ENCODE peak calls at places on chromosomes 13 and 19, in ten cellular contexts. X is COR-L47; M is GM13976; B is bronchial epithelial cell; E is M059J; F is left ventricle myocardium inferior; H is activated B cell treated with CpG ODN at 0.5 μM for 24 hours; L is activated T-cell treated with anti-CD3 and anti-CD28 coated beads for 4 hours; P is ELR; D is stimulated activated effector memory CD8-positive, alpha-beta T cell treated with anti-CD3 and anti-CD28 coated beads, Interleukin-12 subunit alpha, Interleukin-12 subunit beta, amount 100 ng/mL, for 72 hours. J is an unnamed sample.

GRCh38 chr13:111270765-111271164 is 49.7 kb upstream of the TEX29 start:
- DNase-seq in D (no peak), M (no peak), B (peak), E (no peak), X (no peak), F (no peak), H (no peak), L (no peak), P (peak), J (no peak)

GRCh38 chr13:48783181-48783630 is 129.5 kb downstream of the CYSLTR2 start:
- DNase-seq in F (peak), P (peak), X (peak), B (peak), H (no peak), E (peak), M (no peak), D (no peak), L (no peak), J (no peak)

GRCh38 chr13:113029487-113030258 is 60.7 kb downstream of the MCF2L start:
- DNase-seq in E (no peak), L (peak), X (peak), H (peak), P (peak), B (no peak), M (peak), F (no peak), D (peak), J (no peak)

GRCh38 chr13:23674795-23675640 is 104.8 kb downstream of the TNFRSF19 start:
- DNase-seq in F (no peak), L (no peak), B (peak), D (no peak), E (peak), H (no peak), P (peak), M (no peak), X (no peak), J (no peak)

GRCh38 chr19:1252818-1253513 is 4.6 kb downstream of the MIDN start:
- DNase-seq in B (peak), H (peak), L (peak), X (peak), M (no peak), E (peak), F (peak), D (peak), P (peak), J (peak)

GRCh38 chr13:72029981-72030380 is 163.0 kb upstream of the DACH1 start:
- DNase-seq in P (no peak), F (no peak), E (no peak), H (no peak), L (no peak), B (no peak), X (no peak), M (no peak), D (no peak), J (no peak)

GRCh38 chr13:109818136-109818535 is 31.8 kb upstream of the IRS2 start:
- DNase-seq in L (no peak), E (no peak), D (no peak), B (peak), F (no peak), H (no peak), X (no peak), M (no peak), P (no peak), J (no peak)

GRCh38 chr19:42254083-42254849 is 662 bp downstream of the ERF start:
- DNase-seq in M (peak), B (no peak), H (peak), X (peak), F (peak), P (peak), E (peak), D (peak), L (peak), J (peak)

GRCh38 chr13:33194820-33195692 is 90.5 kb downstream of the STARD13 start:
- DNase-seq in L (no peak), M (peak), E (peak), P (peak), B (peak), F (no peak), H (no peak), D (no peak), X (peak), J (no peak)

GRCh38 chr19:41795031-41795461 is 1.3 kb upstream of the CEACAM3 start:
- DNase-seq in X (peak), B (peak), H (no peak), E (peak), P (peak), L (peak), D (peak), M (no peak), F (no peak), J (peak)

GRCh38 chr13:81058916-81059290 is 718.0 kb upstream of the SPRY2 start:
- DNase-seq in E (no peak), D (no peak), X (no peak), H (no peak), M (no peak), L (no peak), B (peak), F (no peak), P (peak), J (no peak)

GRCh38 chr19:52716578-52716977 is 18.3 kb downstream of the ZNF611 start:
- DNase-seq in P (peak), H (no peak), B (no peak), D (no peak), M (no peak), X (no peak), E (peak), F (no peak), L (no peak), J (no peak)

GRCh38 chr19:48424694-48425219 is 21.0 kb upstream of the GRWD1 start:
- DNase-seq in H (no peak), L (no peak), X (no peak), F (no peak), B (peak), P (peak), M (peak), D (no peak), E (peak), J (no peak)

GRCh38 chr13:32409561-32410440 is 18.1 kb downstream of the N4BP2L1 start:
- DNase-seq in M (no peak), E (peak), L (no peak), B (peak), P (peak), F (peak), D (no peak), H (no peak), X (no peak), J (no peak)